ENCODE peak calls at places on chromosomes 13 and 19, in seven cellular contexts. One of them, this sample, is unnamed. For H3K4me1, the result is how much of the 10 kb centered on the place peaks cover.

GRCh38 chr13:59776924-59777690 is 386.6 kb downstream of the DIAPH3 start:
- DNase-seq in heart left ventricle: no peak
- DNase-seq in astrocyte: peak
- DNase-seq in A549: no peak
- DNase-seq in heart right ventricle: no peak
- DNase-seq in tibial nerve: no peak
- DNase-seq in IMR-90: peak
- DNase-seq in this sample: peak

GRCh38 chr19:50626011-50626410 is 13.7 kb downstream of the SYT3 start:
- DNase-seq in A549: no peak
- DNase-seq in heart right ventricle: no peak
- DNase-seq in astrocyte: no peak
- DNase-seq in IMR-90: no peak
- DNase-seq in tibial nerve: no peak
- DNase-seq in heart left ventricle: no peak
- DNase-seq in this sample: no peak

GRCh38 chr19:58118979-58119733 is 21.1 kb upstream of the ZSCAN18 start:
- DNase-seq in tibial nerve: no peak
- DNase-seq in heart right ventricle: no peak
- DNase-seq in astrocyte: no peak
- DNase-seq in A549: no peak
- DNase-seq in heart left ventricle: no peak
- DNase-seq in IMR-90: no peak
- DNase-seq in this sample: no peak

GRCh38 chr13:20391597-20392452 is 133.8 kb downstream of the CRYL1 start:
- DNase-seq in heart right ventricle: no peak
- DNase-seq in heart left ventricle: no peak
- DNase-seq in A549: peak
- DNase-seq in astrocyte: no peak
- DNase-seq in IMR-90: no peak
- DNase-seq in tibial nerve: no peak
- DNase-seq in this sample: peak

GRCh38 chr19:8609210-8610040 is 1.1 kb downstream of the ADAMTS10 start:
- DNase-seq in tibial nerve: peak
- DNase-seq in heart right ventricle: peak
- DNase-seq in IMR-90: peak
- DNase-seq in A549: peak
- DNase-seq in astrocyte: peak
- DNase-seq in heart left ventricle: peak
- DNase-seq in this sample: no peak

GRCh38 chr13:48412881-48413351 is at the start of gene LPAR6:
- DNase-seq in IMR-90: peak
- DNase-seq in astrocyte: peak
- DNase-seq in heart left ventricle: peak
- DNase-seq in heart right ventricle: peak
- DNase-seq in A549: no peak
- DNase-seq in tibial nerve: no peak
- DNase-seq in this sample: no peak

GRCh38 chr13:38309397-38309796 is 40.3 kb upstream of the UFM1 start:
- DNase-seq in A549: no peak
- DNase-seq in IMR-90: no peak
- DNase-seq in heart left ventricle: no peak
- DNase-seq in heart right ventricle: no peak
- DNase-seq in tibial nerve: no peak
- DNase-seq in astrocyte: no peak
- DNase-seq in this sample: no peak

GRCh38 chr13:50339291-50339690 is 324.0 kb downstream of the KCNRG start:
- DNase-seq in IMR-90: no peak
- DNase-seq in A549: no peak
- DNase-seq in heart right ventricle: no peak
- DNase-seq in heart left ventricle: no peak
- DNase-seq in tibial nerve: no peak
- DNase-seq in astrocyte: no peak
- DNase-seq in this sample: no peak

GRCh38 chr13:41039746-41040145 is 20.6 kb upstream of the ELF1 start:
- DNase-seq in IMR-90: no peak
- DNase-seq in astrocyte: no peak
- DNase-seq in heart right ventricle: no peak
- DNase-seq in heart left ventricle: no peak
- DNase-seq in A549: no peak
- DNase-seq in tibial nerve: no peak
- DNase-seq in this sample: no peak

DNA sequence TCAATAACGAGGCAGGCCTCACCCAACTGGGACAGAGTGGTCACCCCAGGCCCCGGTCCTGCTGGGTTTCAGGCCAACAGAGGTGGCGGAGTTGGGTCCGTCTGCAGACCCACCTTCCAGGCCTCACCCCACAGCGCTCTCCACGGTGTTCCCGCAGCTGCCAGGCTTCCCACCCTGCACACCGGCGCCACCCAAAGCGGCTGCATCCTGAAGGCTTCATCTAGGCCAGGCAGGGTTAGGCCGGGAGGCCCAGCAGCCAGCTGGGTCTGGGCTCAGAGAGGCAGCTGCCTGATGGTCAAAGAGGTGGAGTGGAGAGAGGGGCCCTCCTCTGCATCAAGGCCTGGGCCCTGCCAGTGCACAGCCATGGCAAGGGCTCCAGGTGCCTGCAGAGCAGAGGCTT is 44.1 kb downstream of the EPSTI1 start:
- DNase-seq in astrocyte: no peak
- DNase-seq in tibial nerve: no peak
- DNase-seq in heart left ventricle: no peak
- DNase-seq in IMR-90: no peak
- DNase-seq in A549: no peak
- DNase-seq in heart right ventricle: no peak
- DNase-seq in this sample: no peak
- H3K4me1 ChIP-seq in astrocyte: under half
- H3K4me1 ChIP-seq in tibial nerve: under half
- H3K4me1 ChIP-seq in heart left ventricle: under half
- H3K4me1 ChIP-seq in IMR-90: under half
- H3K4me1 ChIP-seq in A549: under half
- H3K4me1 ChIP-seq in heart right ventricle: under half
- H3K4me1 ChIP-seq in this sample: under half

DNA sequence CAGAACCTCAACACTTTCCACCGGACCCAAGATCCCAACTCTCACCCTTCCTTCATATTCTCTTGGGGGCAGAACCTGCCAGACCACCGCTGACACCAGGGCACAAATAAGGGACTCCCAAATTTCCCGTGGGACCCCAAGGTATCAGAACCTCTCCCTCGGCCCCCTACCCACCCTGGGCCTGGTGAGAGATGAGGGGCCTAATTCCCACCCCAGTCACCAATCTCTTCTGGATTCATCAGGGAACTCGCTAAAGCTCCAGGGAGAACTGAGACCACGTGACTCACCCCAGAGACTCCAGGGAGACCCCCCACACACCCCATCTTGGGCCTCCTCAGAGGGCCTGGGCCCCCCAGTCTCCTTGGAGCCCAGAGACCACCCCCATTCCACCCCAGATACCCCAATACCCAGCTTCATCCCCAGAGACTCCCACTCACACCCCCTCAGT is 1.8 kb downstream of the LMNB2 start:
- DNase-seq in heart right ventricle: no peak
- DNase-seq in heart left ventricle: no peak
- DNase-seq in tibial nerve: no peak
- DNase-seq in astrocyte: no peak
- DNase-seq in A549: no peak
- DNase-seq in IMR-90: no peak
- DNase-seq in this sample: no peak
- H3K27ac ChIP-seq in heart right ventricle: no peak
- H3K27ac ChIP-seq in heart left ventricle: no peak
- H3K27ac ChIP-seq in tibial nerve: no peak
- H3K27ac ChIP-seq in astrocyte: no peak
- H3K27ac ChIP-seq in A549: peak
- H3K27ac ChIP-seq in IMR-90: no peak
- H3K27ac ChIP-seq in this sample: no peak

GRCh38 chr19:22914646-22915045 is 82.6 kb downstream of the ZNF723 start:
- DNase-seq in heart left ventricle: no peak
- DNase-seq in astrocyte: no peak
- DNase-seq in tibial nerve: no peak
- DNase-seq in A549: no peak
- DNase-seq in heart right ventricle: no peak
- DNase-seq in IMR-90: no peak
- DNase-seq in this sample: no peak
- H3K4me3 ChIP-seq in heart left ventricle: no peak
- H3K4me3 ChIP-seq in astrocyte: no peak
- H3K4me3 ChIP-seq in tibial nerve: no peak
- H3K4me3 ChIP-seq in A549: no peak
- H3K4me3 ChIP-seq in heart right ventricle: no peak
- H3K4me3 ChIP-seq in IMR-90: no peak
- H3K4me3 ChIP-seq in this sample: no peak

GRCh38 chr19:10962863-10963262 is 2.0 kb downstream of the SMARCA4 start:
- DNase-seq in IMR-90: no peak
- DNase-seq in astrocyte: no peak
- DNase-seq in heart right ventricle: no peak
- DNase-seq in tibial nerve: no peak
- DNase-seq in heart left ventricle: no peak
- DNase-seq in A549: no peak
- DNase-seq in this sample: no peak

GRCh38 chr19:10965398-10965797 is 4.6 kb downstream of the SMARCA4 start:
- DNase-seq in tibial nerve: no peak
- DNase-seq in A549: no peak
- DNase-seq in heart right ventricle: no peak
- DNase-seq in astrocyte: no peak
- DNase-seq in IMR-90: no peak
- DNase-seq in heart left ventricle: no peak
- DNase-seq in this sample: no peak

GRCh38 chr19:10964903-10965302 is 4.1 kb downstream of the SMARCA4 start:
- DNase-seq in IMR-90: no peak
- DNase-seq in heart left ventricle: no peak
- DNase-seq in tibial nerve: no peak
- DNase-seq in heart right ventricle: no peak
- DNase-seq in A549: no peak
- DNase-seq in astrocyte: no peak
- DNase-seq in this sample: no peak

GRCh38 chr19:10961763-10962536 is 1.1 kb downstream of the SMARCA4 start:
- DNase-seq in IMR-90: peak
- DNase-seq in heart right ventricle: no peak
- DNase-seq in heart left ventricle: no peak
- DNase-seq in astrocyte: no peak
- DNase-seq in tibial nerve: no peak
- DNase-seq in A549: no peak
- DNase-seq in this sample: no peak

DNA sequence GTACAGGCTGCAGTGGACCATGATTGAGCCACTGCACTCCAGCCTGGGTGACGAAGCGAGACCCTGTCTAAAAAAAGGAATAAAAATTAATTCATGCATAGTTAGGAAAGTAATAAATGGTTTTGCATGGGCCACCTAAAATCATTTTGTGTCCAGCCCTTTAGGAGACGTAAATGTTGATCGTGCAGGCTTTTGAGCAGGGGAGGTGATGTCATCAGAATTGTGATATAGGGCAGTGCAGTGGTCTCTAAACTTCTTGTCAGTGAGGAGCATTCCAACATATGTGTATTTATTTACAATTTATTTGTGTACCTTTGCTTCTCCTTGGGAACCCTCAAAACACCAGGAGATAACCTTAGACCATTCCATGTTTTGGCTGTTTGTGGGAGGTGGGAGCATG is 3.0 kb downstream of the SMARCA4 start:
- DNase-seq in heart left ventricle: no peak
- DNase-seq in IMR-90: no peak
- DNase-seq in tibial nerve: no peak
- DNase-seq in astrocyte: no peak
- DNase-seq in A549: no peak
- DNase-seq in heart right ventricle: no peak
- DNase-seq in this sample: no peak
- H3K4me1 ChIP-seq in heart left ventricle: under half
- H3K4me1 ChIP-seq in IMR-90: under half
- H3K4me1 ChIP-seq in tibial nerve: half or more
- H3K4me1 ChIP-seq in astrocyte: under half
- H3K4me1 ChIP-seq in A549: under half
- H3K4me1 ChIP-seq in heart right ventricle: under half
- H3K4me1 ChIP-seq in this sample: under half

GRCh38 chr13:30128095-30128494 is 179.3 kb downstream of the KATNAL1 start:
- DNase-seq in heart left ventricle: no peak
- DNase-seq in tibial nerve: no peak
- DNase-seq in astrocyte: no peak
- DNase-seq in A549: no peak
- DNase-seq in heart right ventricle: no peak
- DNase-seq in IMR-90: no peak
- DNase-seq in this sample: no peak
- H3K27ac ChIP-seq in heart left ventricle: peak
- H3K27ac ChIP-seq in tibial nerve: no peak
- H3K27ac ChIP-seq in astrocyte: no peak
- H3K27ac ChIP-seq in A549: no peak
- H3K27ac ChIP-seq in heart right ventricle: no peak
- H3K27ac ChIP-seq in IMR-90: no peak
- H3K27ac ChIP-seq in this sample: no peak

DNA sequence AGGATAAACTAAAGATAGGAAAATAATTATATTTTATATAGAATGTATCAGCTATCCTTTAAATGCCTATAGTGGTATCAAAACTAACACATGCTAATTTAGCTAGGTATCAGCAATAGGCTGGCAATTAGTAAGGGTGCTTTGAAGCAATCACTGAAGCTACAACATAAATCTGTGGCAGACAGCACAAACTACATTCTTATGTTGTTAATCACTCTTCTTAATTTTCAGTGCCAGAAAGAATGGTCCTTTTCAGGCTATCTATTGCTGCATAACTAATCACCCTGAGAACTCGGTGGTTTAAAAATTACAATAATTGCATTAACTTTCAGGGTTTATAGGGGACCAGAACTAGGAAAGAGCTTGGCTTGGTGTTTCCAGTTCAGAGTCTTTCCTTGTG is 963.1 kb downstream of the EFNB2 start:
- DNase-seq in heart right ventricle: no peak
- DNase-seq in astrocyte: peak
- DNase-seq in tibial nerve: no peak
- DNase-seq in A549: no peak
- DNase-seq in heart left ventricle: no peak
- DNase-seq in IMR-90: no peak
- DNase-seq in this sample: no peak
- H3K4me3 ChIP-seq in heart right ventricle: no peak
- H3K4me3 ChIP-seq in astrocyte: no peak
- H3K4me3 ChIP-seq in tibial nerve: no peak
- H3K4me3 ChIP-seq in A549: no peak
- H3K4me3 ChIP-seq in heart left ventricle: no peak
- H3K4me3 ChIP-seq in IMR-90: no peak
- H3K4me3 ChIP-seq in this sample: no peak

GRCh38 chr19:796692-797527 is at the start of gene PTBP1:
- DNase-seq in astrocyte: peak
- DNase-seq in tibial nerve: peak
- DNase-seq in IMR-90: peak
- DNase-seq in heart right ventricle: peak
- DNase-seq in A549: peak
- DNase-seq in heart left ventricle: peak
- DNase-seq in this sample: peak
- H3K4me1 ChIP-seq in astrocyte: under half
- H3K4me1 ChIP-seq in tibial nerve: half or more
- H3K4me1 ChIP-seq in IMR-90: under half
- H3K4me1 ChIP-seq in heart right ventricle: under half
- H3K4me1 ChIP-seq in A549: under half
- H3K4me1 ChIP-seq in heart left ventricle: half or more
- H3K4me1 ChIP-seq in this sample: under half